ENCODE peak calls at places on chromosomes 12 and 14, in five cellular contexts. T, P, E, W and L are unnamed samples.

GRCh38 chr12:113208041-113208934 is 13.0 kb upstream of the TPCN1 start:
- DNase-seq in W (no peak), T (peak), E (no peak), P (peak), L (no peak)

GRCh38 chr14:63893701-63894458 is 41.1 kb downstream of the SYNE2 start:
- DNase-seq in W (peak), P (no peak), T (peak), E (no peak), L (peak)

GRCh38 chr12:75892779-75893408 is 138.7 kb downstream of the PHLDA1 start:
- DNase-seq in W (no peak), P (no peak), E (no peak), T (no peak), L (no peak)

GRCh38 chr12:114760151-114760877 is 76.3 kb upstream of the TBX3 start:
- DNase-seq in W (no peak), E (no peak), T (no peak), P (no peak), L (no peak)

GRCh38 chr14:57884175-57884574 is 18.3 kb upstream of the SLC35F4 start:
- DNase-seq in T (no peak), E (no peak), P (no peak), W (no peak), L (peak)

GRCh38 chr12:94100254-94100653 is 48.1 kb upstream of the PLXNC1 start:
- DNase-seq in T (no peak), P (peak), E (no peak), W (no peak), L (no peak)

GRCh38 chr12:67241482-67241881 is 27.7 kb upstream of the CAND1 start:
- DNase-seq in T (no peak), W (no peak), E (no peak), P (no peak), L (no peak)

GRCh38 chr14:58296731-58297130 is 1.6 kb upstream of the ARID4A start:
- DNase-seq in W (no peak), P (no peak), E (no peak), T (no peak), L (no peak)

GRCh38 chr14:61466249-61466904 is 145.0 kb downstream of the PRKCH start:
- DNase-seq in W (no peak), T (peak), P (no peak), E (no peak), L (no peak)

GRCh38 chr14:89121961-89122675 is 294.9 kb downstream of the FOXN3 start:
- DNase-seq in E (peak), P (no peak), W (no peak), T (no peak), L (no peak)

GRCh38 chr14:98160901-98161300 is 1111.1 kb downstream of the BCL11B start:
- DNase-seq in E (no peak), T (no peak), P (no peak), W (no peak), L (no peak)

GRCh38 chr12:89389755-89390661 is 37.7 kb upstream of the DUSP6 start:
- DNase-seq in P (no peak), W (peak), T (no peak), E (no peak), L (peak)

GRCh38 chr12:11922361-11922760 is 148.4 kb upstream of the BCL2L14 start:
- DNase-seq in W (no peak), E (no peak), T (no peak), P (no peak), L (no peak)

GRCh38 chr12:93223440-93224426 is 154.0 kb upstream of the NUDT4 start:
- DNase-seq in P (no peak), W (no peak), T (no peak), E (no peak), L (no peak)

GRCh38 chr14:89240414-89240813 is 176.6 kb downstream of the FOXN3 start:
- DNase-seq in E (no peak), W (no peak), P (no peak), T (no peak), L (no peak)

GRCh38 chr12:530308-530707 is 70.6 kb downstream of the B4GALNT3 start:
- DNase-seq in P (no peak), W (no peak), T (no peak), E (no peak), L (no peak)

GRCh38 chr14:77882098-77882497 is 82.2 kb downstream of the ADCK1 start:
- DNase-seq in P (no peak), W (no peak), E (peak), T (peak), L (no peak)

GRCh38 chr12:93614917-93615596 is 42.6 kb downstream of the SOCS2 start:
- DNase-seq in P (no peak), T (no peak), W (no peak), E (no peak), L (no peak)

GRCh38 chr12:100955139-100955538 is 160.6 kb downstream of the ANO4 start:
- DNase-seq in T (no peak), W (peak), E (no peak), P (no peak), L (peak)

GRCh38 chr12:100266163-100266801 is 597 bp downstream of the DEPDC4 start:
- DNase-seq in P (no peak), W (no peak), E (no peak), T (no peak), L (no peak)

GRCh38 chr14:49857427-49858003 is 4.9 kb upstream of the NEMF start:
- DNase-seq in T (no peak), W (no peak), E (no peak), P (no peak), L (no peak)